ENCODE peak calls at places on chromosomes 2 and 18, in five cellular contexts. A is gastrocnemius medialis, W is PC-3, F is A549, R is neural progenitor cell. D is an unnamed sample.

GRCh38 chr18:40037386-40037785 is 1917.6 kb upstream of the PIK3C3 start:
- DNase-seq in F (no peak), A (no peak), W (no peak), R (no peak), D (no peak)

GRCh38 chr2:147352775-147353381 is 492.0 kb upstream of the ACVR2A start:
- DNase-seq in F (no peak), A (no peak), R (no peak), W (no peak), D (no peak)

GRCh38 chr2:125455110-125455509 is 1200.8 kb upstream of the GYPC start:
- DNase-seq in F (no peak), A (no peak), R (no peak), W (no peak), D (no peak)

GRCh38 chr2:53631313-53632125 is 136.1 kb upstream of the CHAC2 start:
- DNase-seq in W (no peak), A (no peak), R (no peak), F (no peak), D (no peak)

GRCh38 chr2:10658041-10658913 is 31.5 kb downstream of the NOL10 start:
- DNase-seq in F (no peak), R (no peak), W (peak; percentile 96), A (no peak), D (no peak)

GRCh38 chr2:219246559-219246958 is 1.3 kb downstream of the STK16 start:
- DNase-seq in R (no peak), F (no peak), A (no peak), W (no peak), D (no peak)

GRCh38 chr2:169362346-169363026 is at the start of gene LRP2:
- DNase-seq in A (no peak), W (no peak), R (peak; percentile 74), F (peak; percentile 4), D (no peak)

GRCh38 chr18:76914314-76914713 is 92.0 kb downstream of the ZNF236 start:
- DNase-seq in A (no peak), W (no peak), R (no peak), F (no peak), D (no peak)

GRCh38 chr2:150063432-150063889 is 424.0 kb downstream of the RND3 start:
- DNase-seq in A (no peak), W (peak; percentile 86), R (no peak), F (no peak), D (no peak)

GRCh38 chr2:105779394-105779793 is 34.7 kb downstream of the NCK2 start:
- DNase-seq in A (no peak), R (no peak), F (no peak), W (no peak), D (no peak)

GRCh38 chr2:148745151-148745851 is 100.8 kb downstream of the EPC2 start:
- DNase-seq in A (no peak), R (peak; percentile 9), F (no peak), W (peak; percentile 20), D (no peak)

GRCh38 chr2:108640731-108641130 is 78.6 kb upstream of the RANBP2 start:
- DNase-seq in A (no peak), R (no peak), W (peak; percentile 78), F (peak; percentile 49), D (no peak)

GRCh38 chr2:230408244-230408842 is 7.7 kb upstream of the SP100 start:
- DNase-seq in W (peak; percentile 73), A (no peak), F (no peak), R (no peak), D (peak; percentile 53)

GRCh38 chr2:30334738-30335426 is 103.5 kb downstream of the LBH start:
- DNase-seq in F (peak; percentile 25), W (no peak), A (no peak), R (peak; percentile 20), D (no peak)

GRCh38 chr2:171741189-171741588 is 53.9 kb downstream of the DYNC1I2 start:
- DNase-seq in R (no peak), A (no peak), F (no peak), W (peak; percentile 16), D (no peak)

GRCh38 chr2:197994751-197995150 is 190.4 kb downstream of the PLCL1 start:
- DNase-seq in F (no peak), A (no peak), R (no peak), W (no peak), D (no peak)

GRCh38 chr2:39487398-39488250 is 50.5 kb upstream of the MAP4K3 start:
- DNase-seq in A (no peak), R (no peak), F (peak; percentile 52), W (peak; percentile 74), D (no peak)

GRCh38 chr2:159133795-159134194 is 152.7 kb downstream of the WDSUB1 start:
- DNase-seq in R (no peak), F (no peak), W (no peak), A (no peak), D (no peak)

GRCh38 chr2:102111823-102112222 is 30.7 kb upstream of the IL1R1 start:
- DNase-seq in W (no peak), R (peak; percentile 49), A (no peak), F (no peak), D (no peak)

DNA sequence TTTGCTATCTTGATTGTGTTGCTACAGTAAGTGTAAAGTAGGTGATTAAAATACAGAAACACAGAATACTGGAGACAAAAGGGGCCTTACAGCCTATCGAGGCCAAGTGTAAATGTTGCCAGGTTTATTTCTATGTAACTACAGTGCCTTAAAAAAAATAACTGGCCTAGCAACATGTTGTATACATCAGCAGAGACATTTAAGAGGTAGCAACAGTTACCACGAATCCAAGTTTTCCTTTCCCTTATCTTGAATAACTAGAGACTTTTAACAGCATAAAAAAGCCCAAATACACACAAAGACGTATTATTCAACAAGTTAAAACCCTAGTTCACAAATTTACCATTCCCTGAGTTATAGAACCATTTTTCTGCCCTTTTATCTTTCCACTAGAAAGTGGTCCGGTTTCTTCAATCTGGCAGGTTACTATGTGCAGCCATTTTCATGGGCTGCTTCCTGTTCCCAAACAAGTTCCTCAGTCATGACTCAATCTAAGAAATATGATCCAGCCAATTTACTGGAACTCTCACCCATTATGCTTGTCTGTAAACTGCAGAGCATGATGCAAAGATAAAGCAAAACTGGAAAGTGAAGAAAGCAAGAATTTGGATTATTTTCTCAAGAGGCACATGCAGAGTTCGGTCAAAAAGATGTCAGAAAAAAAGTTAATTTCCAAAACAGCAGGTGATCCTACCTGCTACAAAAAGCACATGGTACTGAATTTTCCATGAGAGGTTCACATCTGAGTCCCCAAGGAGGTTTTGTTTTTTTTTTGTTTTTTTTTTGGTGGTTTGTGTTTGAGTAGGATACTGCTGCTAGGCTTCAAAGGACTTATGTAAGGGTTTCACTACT is 22.2 kb downstream of the NFE2L2 start:
- DNase-seq in R (no peak), W (peak; percentile 92), F (peak; percentile 84), A (no peak), D (no peak)
- H3K4me1 ChIP-seq in R (peaks cover 12% of the 10 kb centered on the region), W (peaks cover 68% of the 10 kb centered on the region), F (peaks cover 98% of the 10 kb centered on the region), A (peaks cover 96% of the 10 kb centered on the region), D (peaks cover 100% of the 10 kb centered on the region)

GRCh38 chr18:49697049-49697448 is 116.3 kb downstream of the ACAA2 start:
- DNase-seq in A (no peak), R (no peak), W (no peak), F (no peak), D (no peak)

GRCh38 chr18:49698596-49699025 is 114.7 kb downstream of the ACAA2 start:
- DNase-seq in W (no peak), F (no peak), R (no peak), A (no peak), D (no peak)

GRCh38 chr18:49699303-49699702 is 114.0 kb downstream of the ACAA2 start:
- DNase-seq in R (no peak), F (no peak), A (no peak), W (no peak), D (no peak)

GRCh38 chr18:49694402-49694801 is 118.9 kb downstream of the ACAA2 start:
- DNase-seq in W (no peak), F (no peak), R (no peak), A (no peak), D (no peak)

DNA sequence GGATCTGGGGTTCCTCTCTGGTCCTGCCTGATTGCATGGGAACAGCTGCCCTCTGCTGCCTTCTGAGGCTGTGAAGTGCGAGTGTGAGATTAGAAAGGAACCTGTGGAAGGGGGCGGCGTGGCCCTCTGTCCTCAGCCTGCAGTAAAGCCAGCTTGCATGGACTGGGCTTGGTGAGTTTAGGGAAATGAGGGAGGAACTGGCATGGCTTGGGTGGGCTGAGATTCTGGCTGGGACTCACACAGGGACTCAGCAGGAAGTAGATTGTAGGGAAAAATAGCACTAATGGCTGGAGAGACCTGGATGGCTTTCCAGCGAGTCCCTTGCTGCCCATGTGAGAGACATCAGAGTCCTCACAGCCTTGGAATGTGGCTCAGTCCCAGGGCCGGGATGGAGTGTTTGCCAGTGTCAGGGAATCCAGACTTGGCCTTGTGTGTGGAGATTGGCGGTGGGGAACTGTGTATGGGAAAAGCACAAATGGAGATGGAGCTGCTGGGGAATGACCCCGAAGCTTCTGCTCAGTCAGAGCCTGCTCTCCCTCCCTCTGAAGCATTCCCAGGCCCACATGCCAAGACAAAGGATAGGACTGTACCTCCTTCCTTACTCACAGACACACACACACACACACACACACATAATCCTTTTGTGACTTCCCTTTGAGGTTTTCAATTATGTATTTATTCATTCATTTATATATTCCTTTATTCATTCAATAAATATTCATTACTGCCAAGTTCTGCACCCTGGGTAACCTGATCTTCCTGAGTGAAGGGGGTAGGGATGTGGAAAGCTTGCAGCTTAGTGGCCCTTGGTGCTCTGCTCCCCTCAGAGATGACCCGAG is 115.4 kb downstream of the ACAA2 start:
- DNase-seq in W (peak; percentile 51), A (no peak), R (peak; percentile 30), F (no peak), D (no peak)
- TF ChIP-seq CTCF in W (no peak), A (no peak), R (no peak), F (no peak), D (no peak)

GRCh38 chr18:26293982-26294381 is 67.7 kb downstream of the TAF4B start:
- DNase-seq in R (no peak), A (no peak), F (no peak), W (no peak), D (no peak)
- H3K4me1 ChIP-seq in R (no peaks in the 10 kb centered on the region), A (no peaks in the 10 kb centered on the region), F (no peaks in the 10 kb centered on the region), W (no peaks in the 10 kb centered on the region), D (no peaks in the 10 kb centered on the region)

DNA sequence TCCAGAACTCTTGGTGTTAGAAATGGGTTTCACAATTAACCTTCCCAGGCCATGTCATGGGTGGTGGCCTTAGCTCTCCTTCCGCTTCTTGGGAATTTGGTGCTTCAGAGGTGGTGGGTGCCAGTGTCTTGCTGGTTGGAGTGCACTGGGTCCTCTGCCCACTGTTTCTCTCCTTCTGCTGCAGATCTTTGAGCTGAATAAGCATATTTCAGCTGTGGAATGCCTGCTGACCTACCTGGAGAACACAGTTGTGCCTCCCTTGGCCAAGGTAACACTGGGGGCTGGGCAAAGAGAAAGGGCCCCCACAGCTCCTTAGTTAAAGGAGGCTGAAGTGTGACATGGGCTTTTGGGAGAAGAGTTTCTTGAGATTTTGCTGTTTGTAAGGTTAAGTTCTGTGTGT is 32.0 kb upstream of the PRLH start:
- DNase-seq in W (no peak), A (no peak), R (no peak), F (no peak), D (no peak)
- TF ChIP-seq CTCF in W (no peak), A (no peak), R (no peak), F (no peak), D (no peak)

DNA sequence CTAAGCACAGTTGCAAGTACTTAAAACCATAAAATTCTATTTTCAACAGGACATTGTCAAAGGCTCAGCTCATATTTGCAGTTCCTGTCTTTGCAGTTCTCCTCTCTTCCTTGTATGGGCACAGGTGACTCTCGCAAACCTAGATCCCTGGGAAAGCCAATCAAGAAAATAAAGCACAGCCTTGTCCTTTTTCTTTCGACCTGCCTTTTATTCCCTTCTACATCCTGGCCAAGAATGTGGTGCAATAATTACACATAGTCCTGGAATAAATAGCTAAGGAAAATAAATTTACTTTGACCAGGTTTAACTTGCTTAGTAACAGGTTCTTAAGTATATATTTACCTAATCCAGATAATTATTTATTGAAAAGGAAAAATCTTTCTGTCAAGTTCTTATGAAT is 20.2 kb downstream of the ATG16L1 start:
- DNase-seq in R (no peak), A (no peak), W (no peak), F (no peak), D (no peak)
- H3K4me1 ChIP-seq in R (no peaks in the 10 kb centered on the region), A (no peaks in the 10 kb centered on the region), W (no peaks in the 10 kb centered on the region), F (no peaks in the 10 kb centered on the region), D (no peaks in the 10 kb centered on the region)

D was measured in heart right ventricle.